ENCODE peak calls at places on chromosomes 7 and 10, in four cellular contexts. D is AG10803, L is choroid plexus epithelial cell, G is fibroblast of lung. A is an unnamed sample.

GRCh38 chr10:131170042-131170983 is 141.2 kb downstream of the TCERG1L start:
- DNase-seq in L (no peak), G (no peak), D (no peak), A (no peak)

GRCh38 chr10:12287772-12288171 is 61.6 kb upstream of the CAMK1D start:
- DNase-seq in L (no peak), G (no peak), D (no peak), A (no peak)

GRCh38 chr7:151249732-151250072 is 1.2 kb upstream of the SMARCD3 start:
- DNase-seq in L (peak), D (peak), G (peak), A (peak)

GRCh38 chr7:14436878-14437277 is 447.4 kb upstream of the ETV1 start:
- DNase-seq in L (no peak), D (no peak), G (no peak), A (no peak)

GRCh38 chr7:133742709-133743538 is 384.2 kb upstream of the LRGUK start:
- DNase-seq in G (peak), D (peak), L (peak), A (peak)

GRCh38 chr7:123126691-123127090 is 73.1 kb downstream of the SLC13A1 start:
- DNase-seq in L (no peak), D (no peak), G (no peak), A (no peak)

GRCh38 chr10:124532106-124532641 is 70.6 kb downstream of the LHPP start:
- DNase-seq in G (no peak), D (no peak), L (peak), A (peak)

GRCh38 chr7:110446658-110447057 is 644.3 kb upstream of the LRRN3 start:
- DNase-seq in L (no peak), D (no peak), G (no peak), A (no peak)

GRCh38 chr7:48938539-48938938 is 14.2 kb downstream of the CDC14C start:
- DNase-seq in G (peak), L (peak), D (peak), A (peak)

GRCh38 chr10:63889756-63890155 is 368.6 kb downstream of the REEP3 start:
- DNase-seq in L (no peak), G (no peak), D (peak), A (no peak)

GRCh38 chr7:139075031-139075652 is 34.4 kb downstream of the ZC3HAV1 start:
- DNase-seq in G (peak), L (peak), D (peak), A (peak)

GRCh38 chr10:13632879-13633437 is 46.2 kb downstream of the PRPF18 start:
- DNase-seq in G (no peak), D (no peak), L (no peak), A (no peak)

GRCh38 chr7:100673942-100674431 is 447 bp downstream of the GNB2 start:
- DNase-seq in G (no peak), L (peak), D (peak), A (no peak)

GRCh38 chr7:22156205-22156604 is 200.7 kb downstream of the RAPGEF5 start:
- DNase-seq in D (peak), L (peak), G (peak), A (peak)

GRCh38 chr10:106285199-106285598 is 879.3 kb downstream of the SORCS1 start:
- DNase-seq in G (no peak), D (peak), L (peak), A (peak)

GRCh38 chr7:116097365-116098009 is 66.9 kb upstream of the TFEC start:
- DNase-seq in G (peak), D (peak), L (peak), A (peak)

GRCh38 chr7:154372106-154372505 is 319.9 kb downstream of the DPP6 start:
- DNase-seq in G (no peak), D (no peak), L (no peak), A (no peak)

GRCh38 chr7:43954524-43955228 is 28.4 kb downstream of the UBE2D4 start:
- DNase-seq in G (peak), L (peak), D (peak), A (peak)

GRCh38 chr7:155003215-155003999 is 483 bp upstream of the PAXIP1 start:
- DNase-seq in G (peak), D (peak), L (peak), A (peak)

GRCh38 chr7:1618475-1618874 is 48.6 kb upstream of the PSMG3 start:
- DNase-seq in G (no peak), L (no peak), D (no peak), A (no peak)

GRCh38 chr10:114094795-114095194 is 51.1 kb downstream of the ADRB1 start:
- DNase-seq in D (no peak), L (no peak), G (no peak), A (no peak)

GRCh38 chr10:59856104-59856503 is 50.3 kb downstream of the CCDC6 start:
- DNase-seq in D (no peak), G (no peak), L (no peak), A (no peak)

GRCh38 chr7:38410056-38410455 is 136.6 kb upstream of the TARP start:
- DNase-seq in G (no peak), D (no peak), L (no peak), A (no peak)

GRCh38 chr7:38413784-38414183 is 140.3 kb upstream of the TARP start:
- DNase-seq in G (no peak), D (no peak), L (no peak), A (no peak)

GRCh38 chr7:38409524-38409923 is 136.1 kb upstream of the TARP start:
- DNase-seq in L (no peak), G (no peak), D (no peak), A (no peak)

DNA sequence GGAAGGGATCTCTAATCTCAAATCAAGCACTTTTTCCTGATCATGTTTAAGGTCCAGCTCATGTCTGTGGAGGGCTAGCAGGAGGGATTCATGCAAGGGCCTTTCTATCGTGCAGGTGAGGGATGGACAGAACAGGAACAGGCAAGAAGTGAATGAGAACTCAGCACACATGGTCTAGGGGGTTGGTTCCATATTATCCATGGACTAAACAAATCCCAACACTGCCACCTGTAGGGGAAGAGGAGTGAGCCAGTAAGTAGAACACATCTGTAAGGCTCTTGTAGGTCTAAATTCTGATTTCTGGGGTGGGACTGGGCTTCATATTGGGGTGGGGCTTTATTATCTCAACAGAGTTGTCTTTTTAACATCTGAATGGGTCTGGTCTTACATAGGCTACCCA is 138.0 kb upstream of the TARP start:
- DNase-seq in D (peak), G (peak), L (peak), A (peak)
- TF ChIP-seq CTCF in D (no peak), G (peak), L (peak), A (peak)

GRCh38 chr10:69682955-69683474 is 53.0 kb downstream of the FAM241B start:
- DNase-seq in L (no peak), G (no peak), D (no peak), A (no peak)

GRCh38 chr10:69685802-69686585 is 55.9 kb downstream of the FAM241B start:
- DNase-seq in L (peak), D (no peak), G (peak), A (peak)

GRCh38 chr10:69685426-69685801 is 55.4 kb downstream of the FAM241B start:
- DNase-seq in G (peak), L (peak), D (no peak), A (no peak)

GRCh38 chr10:69684981-69685353 is 54.9 kb downstream of the FAM241B start:
- DNase-seq in D (no peak), L (no peak), G (no peak), A (no peak)

DNA sequence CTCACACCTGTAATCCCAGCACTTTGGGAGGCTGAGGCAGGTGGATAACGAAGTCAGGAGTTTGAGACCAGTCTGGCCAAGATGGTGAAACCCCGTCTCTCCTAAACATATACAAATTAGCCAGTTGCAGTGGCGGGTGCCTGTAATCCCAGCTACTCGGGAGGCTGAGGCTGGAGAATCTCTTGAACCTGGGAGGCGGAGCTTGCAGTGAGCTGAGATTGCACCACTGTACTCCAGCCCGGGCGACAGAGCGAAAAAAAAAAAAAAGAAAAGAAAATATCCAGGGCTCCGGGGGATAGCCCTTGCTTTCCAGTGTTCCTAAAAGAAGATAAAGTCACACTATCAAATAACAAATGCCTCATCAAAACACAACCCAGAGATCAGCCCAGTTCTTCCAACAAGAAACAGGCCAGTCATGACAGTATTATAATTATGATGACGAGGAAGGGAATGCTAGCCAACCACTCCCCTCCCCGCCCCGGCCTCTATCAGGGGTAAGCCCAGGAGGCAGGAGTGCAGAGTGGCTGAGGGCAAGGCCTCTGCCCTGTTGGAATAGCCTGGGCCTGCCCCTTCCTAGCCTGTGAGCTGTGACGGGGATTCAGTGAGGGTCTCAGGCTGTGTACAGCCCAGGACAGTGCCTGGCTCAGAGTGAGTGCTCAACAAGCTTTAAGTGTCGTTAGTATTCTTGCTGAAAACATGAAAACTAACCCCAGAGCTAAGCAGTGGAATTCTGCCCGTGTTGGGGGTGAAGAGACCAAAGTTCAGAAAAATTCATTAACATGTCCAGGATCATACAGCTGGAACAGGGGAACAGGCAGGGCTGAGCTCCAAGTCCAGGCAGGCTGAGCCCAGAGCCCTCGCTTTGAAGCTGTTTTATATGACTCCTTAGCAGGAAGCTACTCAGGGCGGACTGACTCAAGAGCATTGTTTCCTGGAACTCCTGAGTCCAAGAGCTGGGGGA is 54.3 kb downstream of the FAM241B start:
- DNase-seq in L (peak), G (peak), D (no peak), A (peak)
- H3K4me3 ChIP-seq in L (no peak), G (no peak), D (no peak), A (no peak)

GRCh38 chr7:28409716-28410627 is 2.3 kb upstream of the CREB5 start:
- DNase-seq in G (peak), L (peak), D (peak), A (peak)

GRCh38 chr7:28414453-28414852 is 2.1 kb downstream of the CREB5 start:
- DNase-seq in G (no peak), L (no peak), D (no peak), A (no peak)

GRCh38 chr7:28408974-28409715 is 3.2 kb upstream of the CREB5 start:
- DNase-seq in L (peak), D (peak), G (peak), A (peak)

GRCh38 chr7:28410628-28411578 is 1.4 kb upstream of the CREB5 start:
- DNase-seq in D (no peak), L (peak), G (peak), A (peak)

DNA sequence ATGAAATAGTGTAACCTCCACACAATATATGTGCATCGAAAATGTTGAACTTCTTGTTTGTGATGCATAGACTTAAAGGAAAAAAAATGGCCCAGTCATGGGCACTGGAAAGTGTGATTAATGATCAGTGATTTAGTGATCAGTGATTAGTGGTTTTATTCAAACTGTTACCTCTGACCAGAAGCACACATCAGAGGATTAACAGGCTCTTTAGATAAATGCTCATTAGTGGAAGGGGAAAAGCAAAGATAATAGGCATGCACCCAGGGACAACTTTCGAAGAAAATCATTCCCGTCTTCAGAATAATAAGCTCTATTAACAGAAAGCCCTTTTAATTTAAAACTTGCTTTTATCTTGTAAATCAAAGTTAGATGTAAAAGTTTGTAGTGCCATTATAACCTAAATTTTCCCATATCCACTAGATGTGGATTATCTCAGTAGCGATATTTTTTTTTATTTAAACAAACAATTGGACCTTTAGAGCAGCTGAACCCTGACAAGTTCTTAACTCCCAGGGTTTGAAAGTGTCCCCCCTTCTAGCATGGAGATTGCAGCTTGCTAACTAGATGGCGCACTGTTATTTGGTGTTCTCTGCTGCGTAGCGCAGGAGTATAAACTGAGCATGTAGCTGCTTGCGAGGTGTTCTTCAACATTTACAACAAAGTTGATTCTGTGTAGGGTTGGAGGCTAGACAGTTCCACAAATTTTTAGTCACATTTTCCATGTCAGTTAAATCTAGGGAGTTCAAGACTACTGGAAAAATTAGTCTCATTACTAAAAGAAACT is at the start of gene CREB5:
- DNase-seq in G (no peak), D (no peak), L (peak), A (peak)
- TF ChIP-seq CTCF in G (peak), D (peak), L (peak), A (peak)

GRCh38 chr7:152544481-152544927 is 108.7 kb upstream of the KMT2C start:
- DNase-seq in L (peak), D (no peak), G (no peak), A (no peak)
- H3K4me3 ChIP-seq in L (no peak), D (no peak), G (no peak), A (no peak)

DNA sequence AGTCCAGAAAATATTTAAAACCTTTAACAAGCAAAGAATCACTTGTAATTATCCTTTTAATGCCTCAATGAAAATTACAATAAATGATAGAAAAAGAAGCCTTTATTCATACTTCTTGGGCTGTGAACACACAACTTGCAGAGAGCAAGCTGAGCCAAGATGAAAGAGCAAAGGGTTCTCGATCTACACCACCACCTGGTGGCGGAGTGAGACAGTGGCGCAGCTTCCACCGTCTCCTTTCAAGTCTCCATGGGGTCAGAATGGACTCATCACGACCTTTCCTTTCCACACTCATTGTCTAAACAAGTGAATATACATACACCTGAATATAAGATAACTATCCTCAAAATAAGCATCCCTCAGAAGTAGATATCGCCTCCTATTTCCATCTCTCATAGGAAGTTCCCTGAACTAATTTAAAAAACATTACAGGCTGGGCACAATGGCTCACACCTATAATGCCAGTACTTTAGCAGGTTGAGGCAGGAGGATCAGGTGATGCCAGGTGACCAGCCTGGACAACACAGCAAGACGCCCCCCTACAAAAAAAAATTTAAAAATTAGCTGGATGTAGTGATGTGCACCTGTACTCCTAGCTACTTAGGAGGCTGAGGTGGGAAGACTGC is 40.7 kb downstream of the ATE1 start:
- DNase-seq in L (peak), D (peak), G (peak), A (peak)
- TF ChIP-seq CTCF in L (peak), D (peak), G (peak), A (peak)

DNA sequence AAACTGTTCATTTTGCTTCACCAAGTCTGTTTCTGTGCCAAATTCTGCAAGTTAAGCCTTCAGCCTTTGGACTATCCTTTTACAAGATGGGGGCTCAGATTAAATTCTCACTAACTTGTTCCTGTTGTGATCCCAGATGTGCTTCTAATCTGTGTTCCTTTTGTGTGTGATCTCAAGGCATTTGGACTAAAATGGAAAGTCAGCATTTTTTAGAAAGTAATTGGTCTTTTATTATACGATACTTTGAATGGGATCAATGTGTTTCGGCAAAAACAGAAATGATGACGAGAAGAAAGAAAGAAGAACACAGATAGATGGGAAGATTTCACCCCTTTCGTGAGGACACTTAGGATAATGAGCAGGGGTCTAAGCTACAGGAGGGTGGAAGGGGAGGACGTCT is 86.1 kb downstream of the ADAM12 start:
- DNase-seq in L (peak), G (no peak), D (no peak), A (no peak)
- H3K4me3 ChIP-seq in L (no peak), G (peak), D (no peak), A (no peak)

A was measured in fibroblast of pulmonary artery.